ENCODE peak calls at places on chromosomes 16 and 17, in four cellular contexts. H is HepG2, B is K562, A is SK-N-SH. M is an unnamed sample.
A peak's percentile ranks its signal among the peaks of the same experiment; 100 is the strongest.

GRCh38 chr17:4796550-4796915 is 569 bp downstream of the PSMB6 start:
- DNase-seq in H (peak; percentile 33), B (peak; percentile 52), A (peak; percentile 75), M (no peak)

GRCh38 chr17:48457080-48457836 is 27.2 kb upstream of the SKAP1 start:
- DNase-seq in H (peak; percentile 42), B (peak; percentile 83), A (peak; percentile 72), M (no peak)

GRCh38 chr16:81778231-81778630 is 860 bp upstream of the PLCG2 start:
- DNase-seq in H (no peak), B (no peak), A (no peak), M (no peak)

GRCh38 chr17:9472094-9472493 is 103.5 kb downstream of the STX8 start:
- DNase-seq in H (no peak), B (no peak), A (no peak), M (no peak)

GRCh38 chr16:75481475-75481874 is 13.8 kb downstream of the CHST6 start:
- DNase-seq in H (peak; percentile 44), B (peak; percentile 25), A (no peak), M (no peak)

GRCh38 chr17:42849031-42849430 is 2.0 kb upstream of the AOC3 start:
- DNase-seq in H (no peak), B (no peak), A (no peak), M (no peak)

GRCh38 chr17:41060052-41060604 is at the start of gene KRTAP2-3:
- DNase-seq in H (peak; percentile 36), B (no peak), A (no peak), M (no peak)

GRCh38 chr17:6531575-6531974 is 24.8 kb downstream of the PITPNM3 start:
- DNase-seq in H (no peak), B (no peak), A (no peak), M (no peak)

GRCh38 chr17:32445075-32445427 is 741 bp downstream of the PSMD11 start:
- DNase-seq in H (peak; percentile 37), B (peak; percentile 31), A (no peak), M (no peak)
- TF ChIP-seq FOXM1 in H (no peak), B (no peak), A (no peak), M (no peak)

GRCh38 chr17:64502809-64503208 is 3.3 kb downstream of the DDX5 start:
- DNase-seq in H (no peak), B (no peak), A (no peak), M (no peak)

GRCh38 chr17:64500487-64500859 is 3.6 kb upstream of the POLG2 start:
- DNase-seq in H (no peak), B (no peak), A (no peak), M (no peak)

GRCh38 chr17:64500923-64501765 is 4.3 kb upstream of the POLG2 start:
- DNase-seq in H (no peak), B (no peak), A (no peak), M (no peak)

GRCh38 chr17:64503341-64503740 is 2.7 kb downstream of the DDX5 start:
- DNase-seq in H (no peak), B (no peak), A (no peak), M (no peak)

DNA sequence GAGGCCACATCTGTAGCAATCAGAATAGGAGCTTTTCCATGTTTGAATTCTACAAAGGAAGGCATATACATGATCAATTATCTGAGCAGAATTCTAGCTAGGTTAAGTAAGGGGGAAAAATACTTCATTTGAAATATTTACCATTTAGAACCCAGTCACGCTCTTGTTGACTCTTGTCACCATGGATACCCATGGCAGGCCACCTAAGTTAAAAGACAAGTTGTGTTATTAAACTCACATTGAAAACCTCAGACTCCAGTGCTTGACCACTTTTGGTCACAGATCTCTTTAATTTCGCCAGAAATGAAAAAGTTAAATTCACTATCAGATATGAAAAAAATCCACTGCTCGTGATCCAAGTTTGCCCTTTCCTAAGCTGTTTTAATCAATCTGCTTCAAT is 4.1 kb downstream of the DDX5 start:
- DNase-seq in H (no peak), B (no peak), A (no peak), M (no peak)
- H3K36me3 ChIP-seq in H (peaks cover 56% of the 10 kb centered on the region), B (peaks cover 82% of the 10 kb centered on the region), A (peaks cover 78% of the 10 kb centered on the region), M (peaks cover 45% of the 10 kb centered on the region)

GRCh38 chr16:27311897-27312303 is 1.9 kb upstream of the IL4R start:
- DNase-seq in H (no peak), B (no peak), A (no peak), M (no peak)

GRCh38 chr16:27314986-27315332 is 1.2 kb downstream of the IL4R start:
- DNase-seq in H (no peak), B (no peak), A (no peak), M (no peak)

GRCh38 chr16:27314161-27314723 is 468 bp downstream of the IL4R start:
- DNase-seq in H (peak; percentile 63), B (peak; percentile 26), A (peak; percentile 39), M (no peak)

GRCh38 chr16:27312580-27313421 is 973 bp upstream of the IL4R start:
- DNase-seq in H (no peak), B (no peak), A (no peak), M (no peak)

DNA sequence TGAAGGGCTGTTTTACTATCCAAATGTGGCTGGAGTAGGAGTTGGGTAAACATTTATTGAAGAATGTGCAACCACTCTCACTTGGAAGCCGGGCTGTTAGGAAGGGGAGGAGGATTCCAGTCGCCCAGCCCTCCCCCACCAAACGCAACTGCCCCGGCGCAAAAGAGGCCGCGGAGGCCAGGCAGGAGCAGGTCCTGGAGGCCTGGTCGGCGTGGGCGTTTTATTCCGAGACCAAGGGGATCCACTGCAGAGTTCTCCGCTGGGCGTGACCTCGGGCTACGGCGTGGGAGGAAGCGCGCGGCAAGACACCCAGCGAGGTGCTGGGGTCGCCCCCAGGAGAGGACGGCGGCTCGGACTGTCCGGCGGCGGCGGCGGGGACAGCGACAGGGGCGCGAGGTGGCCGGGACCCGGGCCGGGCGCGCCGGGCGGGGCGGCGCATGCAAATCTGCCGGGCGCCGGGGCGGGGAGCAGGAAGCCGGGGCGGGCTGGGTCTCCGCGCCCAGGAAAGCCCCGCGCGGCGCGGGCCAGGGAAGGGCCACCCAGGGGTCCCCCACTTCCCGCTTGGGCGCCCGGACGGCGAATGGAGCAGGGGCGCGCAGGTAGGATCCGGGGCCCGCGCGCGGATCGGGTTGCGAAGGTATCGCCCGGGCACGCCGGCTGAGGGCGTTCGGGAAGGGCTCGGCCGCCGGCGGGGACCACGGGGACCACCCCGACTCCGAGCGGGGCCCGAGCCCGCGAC is at the start of gene IL4R:
- DNase-seq in H (peak; percentile 94), B (peak; percentile 66), A (peak; percentile 74), M (no peak)
- TF ChIP-seq MXI1 in H (peak; percentile 28), B (no peak), A (no peak), M (peak; percentile 24)

GRCh38 chr16:27701381-27701780 is 151.4 kb downstream of the KATNIP start:
- DNase-seq in H (no peak), B (no peak), A (no peak), M (no peak)

GRCh38 chr16:27700596-27700995 is 150.7 kb downstream of the KATNIP start:
- DNase-seq in H (no peak), B (no peak), A (no peak), M (no peak)

GRCh38 chr16:27698266-27698665 is 148.3 kb downstream of the KATNIP start:
- DNase-seq in H (no peak), B (peak; percentile 55), A (no peak), M (no peak)

GRCh38 chr16:27698746-27699145 is 148.8 kb downstream of the KATNIP start:
- DNase-seq in H (no peak), B (no peak), A (no peak), M (no peak)

GRCh38 chr16:27699540-27699939 is 149.6 kb downstream of the KATNIP start:
- DNase-seq in H (no peak), B (no peak), A (no peak), M (no peak)
- TF ChIP-seq FOXM1 in H (no peak), B (no peak), A (no peak), M (no peak)

DNA sequence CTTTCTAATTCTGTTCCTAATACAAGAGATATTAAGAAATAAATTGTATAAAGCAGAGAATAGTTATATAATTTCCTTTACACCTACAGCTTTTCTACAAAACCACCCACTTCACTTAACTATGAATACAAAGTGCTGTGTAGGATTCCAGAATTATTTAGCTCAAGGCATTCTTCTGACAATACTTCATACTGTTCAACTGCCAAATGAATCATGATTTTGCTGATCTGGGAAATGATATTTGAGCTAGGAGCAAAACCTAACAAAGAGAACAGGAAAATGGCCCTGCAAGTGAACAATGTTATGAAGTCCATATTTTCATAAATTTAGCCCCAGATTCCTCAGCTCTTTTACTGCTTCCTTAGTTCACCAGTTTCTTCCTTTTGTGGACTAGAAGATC is 12.9 kb downstream of the BBS2 start:
- DNase-seq in H (no peak), B (no peak), A (no peak), M (no peak)
- H3K36me3 ChIP-seq in H (peaks cover 62% of the 10 kb centered on the region), B (no peaks in the 10 kb centered on the region), A (peaks cover 63% of the 10 kb centered on the region), M (peaks cover 1% of the 10 kb centered on the region)